ENCODE peak calls at places on chromosomes 4 and X, in five cellular contexts. P is sigmoid colon, H is GM23338, L is GM12878, U is vagina. E is an unnamed sample.

GRCh38 chrX:71992711-71993110 is 82.1 kb downstream of the NHSL2 start:
- DNase-seq in P (no peak), H (no peak), L (no peak), U (no peak), E (no peak)

GRCh38 chrX:124274438-124275166 is 57.9 kb upstream of the TEX13D start:
- DNase-seq in P (no peak), H (peak; percentile 8), L (no peak), U (no peak), E (no peak)

GRCh38 chr4:88964450-88964849 is 92.5 kb downstream of the FAM13A start:
- DNase-seq in P (no peak), H (no peak), L (no peak), U (no peak), E (no peak)

GRCh38 chr4:33080262-33080661 is 2360.1 kb downstream of the PCDH7 start:
- DNase-seq in P (no peak), H (no peak), L (no peak), U (no peak), E (no peak)

GRCh38 chr4:38691251-38692008 is 27.4 kb downstream of the KLF3 start:
- DNase-seq in P (peak; percentile 70), H (no peak), L (no peak), U (no peak), E (no peak)

GRCh38 chr4:151147000-151147399 is 47.6 kb downstream of the RPS3A start:
- DNase-seq in P (no peak), H (no peak), L (no peak), U (no peak), E (no peak)

GRCh38 chr4:36189511-36190226 is 54.6 kb downstream of the ARAP2 start:
- DNase-seq in P (no peak), H (no peak), L (peak; percentile 56), U (no peak), E (no peak)

GRCh38 chr4:7850489-7850888 is 89.2 kb downstream of the AFAP1 start:
- DNase-seq in P (peak; percentile 48), H (peak; percentile 55), L (no peak), U (no peak), E (no peak)

GRCh38 chr4:152106113-152106763 is 345.4 kb upstream of the GATB start:
- DNase-seq in P (peak; percentile 81), H (peak; percentile 19), L (no peak), U (no peak), E (peak; percentile 66)

GRCh38 chr4:105808459-105809041 is 86.7 kb upstream of the NPNT start:
- DNase-seq in P (no peak), H (no peak), L (no peak), U (no peak), E (no peak)

GRCh38 chr4:138650917-138651564 is 364.5 kb upstream of the NOCT start:
- DNase-seq in P (no peak), H (no peak), L (no peak), U (no peak), E (no peak)

GRCh38 chr4:79650217-79650616 is 242.2 kb upstream of the GK2 start:
- DNase-seq in P (no peak), H (no peak), L (no peak), U (no peak), E (no peak)

GRCh38 chr4:1711906-1712215 is 258 bp downstream of the SLBP start:
- DNase-seq in P (no peak), H (no peak), L (no peak), U (no peak), E (no peak)

GRCh38 chr4:67393699-67394281 is 151.5 kb downstream of the CENPC start:
- DNase-seq in P (no peak), H (peak; percentile 67), L (no peak), U (no peak), E (no peak)

GRCh38 chr4:183596056-183596757 is 62.8 kb downstream of the RWDD4 start:
- DNase-seq in P (no peak), H (no peak), L (no peak), U (peak; percentile 40), E (no peak)

GRCh38 chr4:99462875-99463464 is 27.8 kb upstream of the ADH7 start:
- DNase-seq in P (peak; percentile 80), H (peak; percentile 88), L (peak; percentile 24), U (no peak), E (peak; percentile 65)

GRCh38 chr4:56959064-56959463 is 18.3 kb downstream of the NOA1 start:
- DNase-seq in P (no peak), H (no peak), L (no peak), U (no peak), E (no peak)

GRCh38 chr4:48491514-48492176 is 1.6 kb downstream of the ZAR1 start:
- DNase-seq in P (no peak), H (peak; percentile 18), L (no peak), U (no peak), E (no peak)

GRCh38 chr4:122536001-122536400 is 79.5 kb upstream of the IL2 start:
- DNase-seq in P (no peak), H (no peak), L (no peak), U (no peak), E (no peak)

GRCh38 chr4:13159041-13159620 is 325.0 kb downstream of the RAB28 start:
- DNase-seq in P (no peak), H (no peak), L (no peak), U (no peak), E (no peak)

GRCh38 chrX:42443267-42443666 is 334.7 kb downstream of the PPP1R2C start:
- DNase-seq in P (no peak), H (no peak), L (peak; percentile 8), U (no peak), E (no peak)

GRCh38 chrX:134431894-134432293 is 28.1 kb upstream of the HPRT1 start:
- DNase-seq in P (no peak), H (no peak), L (no peak), U (no peak), E (no peak)

GRCh38 chr4:40719008-40719623 is 30.6 kb upstream of the NSUN7 start:
- DNase-seq in P (no peak), H (peak; percentile 71), L (peak; percentile 71), U (no peak), E (no peak)

GRCh38 chr4:25769251-25769650 is 93.5 kb downstream of the SEL1L3 start:
- DNase-seq in P (no peak), H (no peak), L (no peak), U (no peak), E (no peak)

GRCh38 chrX:3516051-3516541 is 169.6 kb upstream of the MXRA5 start:
- DNase-seq in P (no peak), H (no peak), L (no peak), U (no peak), E (no peak)

GRCh38 chr4:122481766-122482405 is 25.4 kb upstream of the IL2 start:
- DNase-seq in P (no peak), H (no peak), L (no peak), U (no peak), E (no peak)

DNA sequence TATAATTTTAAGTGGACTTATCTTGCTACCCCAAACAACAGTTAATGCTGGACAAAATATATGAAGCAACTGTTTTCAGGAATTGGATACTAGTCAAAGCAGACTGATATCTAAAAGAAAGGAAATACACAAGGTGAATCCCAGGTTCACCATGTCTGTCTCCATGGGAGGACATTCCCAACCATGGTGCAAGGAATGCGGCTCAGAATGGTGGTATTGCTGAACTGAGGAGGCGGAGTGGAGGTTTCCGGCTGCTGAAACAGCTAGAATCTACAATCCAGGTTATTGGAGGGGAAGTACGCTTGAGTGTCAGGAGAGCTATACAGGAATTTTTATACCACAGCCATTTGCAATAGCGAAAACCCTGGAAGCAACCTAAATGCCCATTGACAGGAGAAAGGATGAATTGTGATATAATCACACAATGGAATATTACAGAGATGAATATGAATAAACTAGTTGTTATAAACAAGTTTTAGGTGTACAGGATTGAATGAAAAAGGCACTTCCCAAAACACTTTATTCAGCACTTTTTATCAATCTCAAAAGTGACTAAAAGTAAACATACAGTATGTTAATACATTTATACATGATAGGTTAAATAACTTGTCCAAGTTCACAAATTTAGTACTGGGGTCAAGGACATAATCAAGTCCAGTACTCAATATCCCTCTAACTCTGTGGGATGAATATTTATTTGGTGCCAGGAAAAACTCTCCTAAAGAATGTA is 9.0 kb downstream of the HMGB2 start:
- DNase-seq in P (no peak), H (peak; percentile 33), L (no peak), U (no peak), E (no peak)
- TF ChIP-seq POLR2AphosphoS5 in P (no peak), H (no peak), L (no peak), U (no peak), E (no peak)

GRCh38 chrX:132461886-132462285 is 27.0 kb downstream of the MBNL3 start:
- DNase-seq in P (no peak), H (no peak), L (no peak), U (no peak), E (no peak)

GRCh38 chrX:132468454-132468853 is 20.4 kb downstream of the MBNL3 start:
- DNase-seq in P (no peak), H (no peak), L (no peak), U (no peak), E (no peak)

GRCh38 chrX:132467029-132467428 is 21.8 kb downstream of the MBNL3 start:
- DNase-seq in P (no peak), H (no peak), L (no peak), U (no peak), E (no peak)

DNA sequence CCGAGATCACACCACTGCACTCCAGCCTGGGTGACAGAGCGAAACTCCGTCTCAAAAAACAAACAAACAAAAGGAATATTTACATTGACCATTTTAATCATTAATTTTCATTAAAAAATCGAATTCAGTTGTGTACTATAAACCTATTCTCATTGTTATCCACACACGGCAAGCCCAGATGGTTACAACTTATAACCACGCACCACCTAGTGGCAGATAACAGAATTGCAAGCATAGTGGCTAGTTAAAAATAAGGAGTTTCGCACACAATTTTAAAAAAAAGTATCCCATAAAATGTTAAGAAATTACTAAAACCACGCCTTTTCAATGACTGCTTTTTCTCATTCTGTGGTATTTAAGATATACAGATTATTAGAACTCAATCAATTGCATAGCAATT is 25.4 kb downstream of the MBNL3 start:
- DNase-seq in P (no peak), H (peak; percentile 66), L (no peak), U (no peak), E (no peak)
- TF ChIP-seq CTCF in P (no peak), H (peak; percentile 61), L (peak; percentile 37), U (no peak), E (peak; percentile 21)

DNA sequence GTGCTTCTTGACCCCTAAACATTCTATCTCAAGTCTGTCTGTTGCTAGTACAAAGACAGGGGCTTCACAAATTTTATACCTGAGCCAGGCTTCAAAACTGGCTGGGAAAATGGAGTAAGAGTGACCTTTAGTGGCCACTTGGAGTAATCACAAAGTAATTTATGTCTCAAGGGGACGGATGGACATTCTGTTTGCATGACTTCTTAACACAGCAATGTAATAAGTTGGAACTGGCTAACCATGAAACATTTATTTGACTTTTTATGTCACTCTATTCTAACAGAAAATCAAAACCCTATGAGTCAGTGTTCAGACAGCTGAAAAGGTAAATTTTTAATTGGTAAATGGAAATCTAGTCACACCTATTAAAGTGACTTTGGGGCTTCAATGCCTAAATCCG is 600.6 kb downstream of the ANKRD50 start:
- DNase-seq in P (no peak), H (peak; percentile 79), L (no peak), U (no peak), E (no peak)
- TF ChIP-seq POLR2AphosphoS5 in P (no peak), H (no peak), L (no peak), U (no peak), E (peak; percentile 15)

GRCh38 chrX:145410622-145411021 is 163.3 kb downstream of the SPANXN1 start:
- DNase-seq in P (no peak), H (no peak), L (no peak), U (no peak), E (no peak)

DNA sequence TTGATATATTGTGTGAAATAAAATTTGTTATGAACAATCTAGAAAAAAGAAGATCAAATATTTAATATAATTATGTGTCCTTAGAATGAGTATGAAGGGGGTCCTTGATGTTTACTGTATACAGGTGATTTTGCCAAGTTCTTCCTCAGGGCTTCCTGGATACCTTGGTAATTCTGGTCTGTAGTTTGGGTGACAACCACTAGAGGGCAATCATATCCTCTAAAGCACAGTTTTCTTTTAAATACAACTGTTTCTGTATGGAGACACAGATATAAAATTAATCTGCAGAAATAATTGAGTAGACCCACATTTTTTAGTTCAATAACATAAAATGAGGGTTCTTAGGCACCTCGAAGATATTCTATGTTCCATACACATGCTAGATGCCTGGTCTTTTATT is 157.7 kb downstream of the SPANXN1 start:
- DNase-seq in P (no peak), H (peak; percentile 36), L (no peak), U (no peak), E (no peak)
- TF ChIP-seq CTCF in P (no peak), H (peak; percentile 35), L (peak; percentile 61), U (peak; percentile 22), E (no peak)